ENCODE peak calls at places on chromosome 6, in four cellular contexts. X is D341Med, J is nephron progenitor cell, C is HEK293T. A is an unnamed sample.

GRCh38 chr6:56223995-56224394 is 23.4 kb downstream of the COL21A1 start:
- DNase-seq in X (no peak), C (no peak), J (no peak), A (no peak)

GRCh38 chr6:21664263-21665081 is 70.9 kb downstream of the SOX4 start:
- DNase-seq in X (peak), C (peak), J (peak), A (peak)

GRCh38 chr6:85496856-85497255 is 47.0 kb downstream of the NT5E start:
- DNase-seq in J (no peak), C (no peak), X (no peak), A (no peak)

GRCh38 chr6:33851959-33852358 is 48.2 kb upstream of the MLN start:
- DNase-seq in J (peak), C (peak), X (peak), A (peak)

GRCh38 chr6:43070028-43070632 is 6.0 kb upstream of the PTK7 start:
- DNase-seq in C (peak), J (no peak), X (peak), A (peak)

GRCh38 chr6:96862560-96862959 is 25.3 kb upstream of the GPR63 start:
- DNase-seq in X (no peak), J (no peak), C (no peak), A (no peak)

GRCh38 chr6:4896401-4896800 is 107.4 kb downstream of the RPP40 start:
- DNase-seq in X (no peak), J (no peak), C (no peak), A (no peak)

GRCh38 chr6:144482142-144482541 is 197.0 kb downstream of the UTRN start:
- DNase-seq in J (peak), C (peak), X (peak), A (peak)

GRCh38 chr6:119620846-119621570 is 271.4 kb upstream of the MAN1A1 start:
- DNase-seq in X (no peak), C (no peak), J (no peak), A (no peak)

GRCh38 chr6:149628865-149629544 is 19.5 kb downstream of the KATNA1 start:
- DNase-seq in J (no peak), C (no peak), X (no peak), A (no peak)

GRCh38 chr6:43141644-43142043 is 29.4 kb upstream of the SRF start:
- DNase-seq in X (no peak), J (no peak), C (no peak), A (no peak)

GRCh38 chr6:90088009-90088408 is 193.7 kb downstream of the GJA10 start:
- DNase-seq in X (no peak), J (no peak), C (no peak), A (no peak)

GRCh38 chr6:20534295-20534897 is at the start of gene CDKAL1:
- DNase-seq in C (peak), X (peak), J (peak), A (peak)

GRCh38 chr6:85826997-85827396 is 184.3 kb upstream of the SYNCRIP start:
- DNase-seq in X (no peak), J (no peak), C (no peak), A (no peak)

GRCh38 chr6:118744261-118744941 is 93.0 kb upstream of the CEP85L start:
- DNase-seq in C (no peak), J (no peak), X (no peak), A (no peak)

GRCh38 chr6:113732384-113732966 is 124.7 kb upstream of the MARCKS start:
- DNase-seq in J (peak), X (peak), C (no peak), A (peak)

GRCh38 chr6:46689657-46690056 is 2.0 kb downstream of the TDRD6 start:
- DNase-seq in X (no peak), C (no peak), J (no peak), A (no peak)

GRCh38 chr6:54598787-54599309 is 247.7 kb upstream of the FAM83B start:
- DNase-seq in J (no peak), C (no peak), X (no peak), A (no peak)